ENCODE peak calls at places on chromosomes 2 and 18, in ten cellular contexts. C, D, Y, T, S, Z, N, A, E and P are unnamed samples.

GRCh38 chr18:56096861-56097260 is 508.9 kb upstream of the TCF4 start:
- DNase-seq in C (no peak), D (no peak), Y (no peak), T (no peak), S (no peak), Z (no peak), N (no peak), A (no peak), E (no peak), P (no peak)

GRCh38 chr18:12064086-12064763 is 29.4 kb upstream of the ANKRD62 start:
- DNase-seq in C (no peak), D (no peak), Y (no peak), T (no peak), S (no peak), Z (no peak), N (no peak), A (no peak), E (no peak), P (no peak)

GRCh38 chr2:147424766-147425165 is 420.1 kb upstream of the ACVR2A start:
- DNase-seq in C (no peak), D (no peak), Y (no peak), T (peak), S (no peak), Z (no peak), N (no peak), A (no peak), E (no peak), P (no peak)

GRCh38 chr2:74566423-74567085 is 12.0 kb downstream of the DOK1 start:
- DNase-seq in C (no peak), D (no peak), Y (peak), T (peak), S (no peak), Z (no peak), N (peak), A (no peak), E (no peak), P (no peak)

GRCh38 chr2:46950314-46950713 is 34.7 kb upstream of the MCFD2 start:
- DNase-seq in C (no peak), D (no peak), Y (no peak), T (peak), S (no peak), Z (no peak), N (no peak), A (no peak), E (no peak), P (no peak)

GRCh38 chr2:217256261-217256660 is 396.4 kb upstream of the TNP1 start:
- DNase-seq in C (no peak), D (no peak), Y (peak), T (peak), S (no peak), Z (no peak), N (peak), A (no peak), E (no peak), P (no peak)

GRCh38 chr2:8753609-8754008 is 71.8 kb downstream of the ID2 start:
- DNase-seq in C (no peak), D (no peak), Y (no peak), T (no peak), S (no peak), Z (no peak), N (peak), A (no peak), E (no peak), P (no peak)

GRCh38 chr2:96762529-96763253 is 2.0 kb downstream of the CNNM4 start:
- DNase-seq in C (no peak), D (no peak), Y (no peak), T (peak), S (no peak), Z (no peak), N (no peak), A (no peak), E (no peak), P (no peak)

GRCh38 chr2:199554026-199554425 is 96.3 kb upstream of the SATB2 start:
- DNase-seq in C (no peak), D (no peak), Y (no peak), T (no peak), S (no peak), Z (no peak), N (no peak), A (no peak), E (no peak), P (no peak)

GRCh38 chr2:43464546-43464945 is 131.3 kb downstream of the THADA start:
- DNase-seq in C (peak), D (no peak), Y (peak), T (peak), S (peak), Z (peak), N (peak), A (no peak), E (no peak), P (no peak)

GRCh38 chr18:79687806-79688205 is 8.2 kb downstream of the CTDP1 start:
- DNase-seq in C (peak), D (no peak), Y (peak), T (peak), S (no peak), Z (no peak), N (no peak), A (no peak), E (no peak), P (no peak)

GRCh38 chr18:7760967-7761946 is 194.1 kb downstream of the PTPRM start:
- DNase-seq in C (no peak), D (no peak), Y (no peak), T (peak), S (no peak), Z (no peak), N (peak), A (no peak), E (no peak), P (no peak)

GRCh38 chr2:9165625-9166024 is 41.0 kb upstream of the ASAP2 start:
- DNase-seq in C (no peak), D (no peak), Y (peak), T (peak), S (peak), Z (no peak), N (no peak), A (no peak), E (no peak), P (no peak)

GRCh38 chr2:23385748-23386421 is 906 bp downstream of the KLHL29 start:
- DNase-seq in C (peak), D (peak), Y (peak), T (peak), S (peak), Z (peak), N (peak), A (peak), E (peak), P (no peak)

GRCh38 chr2:168500516-168500915 is 44.4 kb downstream of the CERS6 start:
- DNase-seq in C (no peak), D (no peak), Y (peak), T (no peak), S (no peak), Z (no peak), N (no peak), A (no peak), E (no peak), P (no peak)

GRCh38 chr18:45726603-45727002 is 2.6 kb downstream of the SLC14A1 start:
- DNase-seq in C (no peak), D (no peak), Y (no peak), T (no peak), S (no peak), Z (no peak), N (no peak), A (no peak), E (no peak), P (no peak)

GRCh38 chr18:58337688-58338087 is 291.2 kb downstream of the ALPK2 start:
- DNase-seq in C (no peak), D (no peak), Y (no peak), T (no peak), S (no peak), Z (no peak), N (no peak), A (no peak), E (peak), P (no peak)

GRCh38 chr2:233424028-233424951 is 70.0 kb downstream of the DGKD start:
- DNase-seq in C (peak), D (no peak), Y (no peak), T (no peak), S (peak), Z (peak), N (no peak), A (peak), E (peak), P (no peak)

GRCh38 chr2:27291865-27292264 is 9.6 kb downstream of the TRIM54 start:
- DNase-seq in C (no peak), D (peak), Y (no peak), T (no peak), S (no peak), Z (no peak), N (no peak), A (no peak), E (no peak), P (no peak)

GRCh38 chr2:216328347-216328746 is 43.9 kb downstream of the MARCHF4 start:
- DNase-seq in C (no peak), D (peak), Y (no peak), T (peak), S (no peak), Z (no peak), N (no peak), A (no peak), E (no peak), P (no peak)

GRCh38 chr2:23541453-23542334 is 156.7 kb downstream of the KLHL29 start:
- DNase-seq in C (no peak), D (peak), Y (peak), T (peak), S (no peak), Z (no peak), N (peak), A (no peak), E (no peak), P (no peak)

GRCh38 chr2:239264838-239265651 is 135.8 kb downstream of the HDAC4 start:
- DNase-seq in C (no peak), D (peak), Y (peak), T (peak), S (no peak), Z (peak), N (peak), A (peak), E (no peak), P (no peak)

GRCh38 chr2:31319391-31320175 is 85.6 kb downstream of the EHD3 start:
- DNase-seq in C (no peak), D (no peak), Y (peak), T (peak), S (no peak), Z (no peak), N (peak), A (no peak), E (no peak), P (no peak)

GRCh38 chr2:158781562-158781961 is 13.6 kb upstream of the DAPL1 start:
- DNase-seq in C (no peak), D (peak), Y (peak), T (peak), S (no peak), Z (no peak), N (peak), A (no peak), E (no peak), P (no peak)

GRCh38 chr2:88813612-88814011 is 122.1 kb downstream of the RPIA start:
- DNase-seq in C (no peak), D (no peak), Y (no peak), T (no peak), S (no peak), Z (no peak), N (no peak), A (no peak), E (no peak), P (peak)

GRCh38 chr2:186309901-186310300 is 176.2 kb upstream of the ZC3H15 start:
- DNase-seq in C (no peak), D (no peak), Y (peak), T (no peak), S (no peak), Z (no peak), N (peak), A (no peak), E (no peak), P (no peak)

GRCh38 chr2:216857131-216857550 is 2.7 kb downstream of the TNP1 start:
- DNase-seq in C (no peak), D (no peak), Y (peak), T (peak), S (no peak), Z (no peak), N (no peak), A (no peak), E (no peak), P (no peak)

GRCh38 chr2:33770023-33770422 is 170.9 kb upstream of the FAM98A start:
- DNase-seq in C (no peak), D (no peak), Y (no peak), T (no peak), S (no peak), Z (no peak), N (no peak), A (no peak), E (no peak), P (no peak)

GRCh38 chr18:58028109-58028784 is 15.8 kb upstream of the NEDD4L start:
- DNase-seq in C (no peak), D (no peak), Y (no peak), T (no peak), S (no peak), Z (no peak), N (no peak), A (no peak), E (no peak), P (no peak)

GRCh38 chr2:169573974-169574299 is 272 bp upstream of the FASTKD1 start:
- DNase-seq in C (no peak), D (no peak), Y (no peak), T (no peak), S (no peak), Z (no peak), N (no peak), A (no peak), E (no peak), P (no peak)

GRCh38 chr18:24731981-24732380 is 271.5 kb downstream of the HRH4 start:
- DNase-seq in C (no peak), D (no peak), Y (no peak), T (peak), S (no peak), Z (no peak), N (no peak), A (no peak), E (no peak), P (no peak)

GRCh38 chr2:240570531-240571313 is 2.4 kb downstream of the RNPEPL1 start:
- DNase-seq in C (peak), D (no peak), Y (no peak), T (no peak), S (no peak), Z (peak), N (no peak), A (peak), E (peak), P (no peak)

GRCh38 chr18:29157057-29157780 is 980.3 kb upstream of the CDH2 start:
- DNase-seq in C (no peak), D (peak), Y (no peak), T (no peak), S (no peak), Z (no peak), N (no peak), A (no peak), E (no peak), P (no peak)

GRCh38 chr2:96537734-96538486 is 1.4 kb downstream of the ARID5A start:
- DNase-seq in C (peak), D (no peak), Y (no peak), T (peak), S (peak), Z (peak), N (no peak), A (peak), E (no peak), P (no peak)

GRCh38 chr2:9207641-9208301 is 1.2 kb downstream of the ASAP2 start:
- DNase-seq in C (no peak), D (peak), Y (no peak), T (peak), S (no peak), Z (peak), N (peak), A (peak), E (no peak), P (no peak)

DNA sequence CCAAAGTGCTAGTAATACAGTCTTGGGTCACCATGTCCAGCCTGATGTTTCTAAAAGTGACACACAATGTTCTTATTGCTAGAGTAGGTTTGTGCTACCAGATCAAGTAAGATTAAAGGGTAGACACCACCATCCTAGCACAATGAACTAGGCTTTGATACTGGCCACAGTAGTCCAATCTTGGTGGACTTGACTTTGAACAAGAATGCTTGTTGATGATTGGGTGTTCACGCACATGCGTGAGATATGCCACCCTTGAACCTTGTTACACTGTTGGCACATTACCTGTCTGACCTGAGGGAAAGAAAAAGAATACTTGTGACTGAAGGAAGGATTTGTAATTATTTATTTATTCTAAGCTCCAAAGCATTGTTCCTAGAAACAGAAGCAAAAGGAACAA is 72.1 kb upstream of the EMILIN2 start:
- DNase-seq in C (no peak), D (no peak), Y (no peak), T (no peak), S (no peak), Z (no peak), N (no peak), A (no peak), E (no peak), P (no peak)
- H3K4me3 ChIP-seq in C (no peak), D (no peak), Y (no peak), T (no peak), S (no peak), Z (no peak), N (no peak), A (no peak), E (no peak), P (no peak)

DNA sequence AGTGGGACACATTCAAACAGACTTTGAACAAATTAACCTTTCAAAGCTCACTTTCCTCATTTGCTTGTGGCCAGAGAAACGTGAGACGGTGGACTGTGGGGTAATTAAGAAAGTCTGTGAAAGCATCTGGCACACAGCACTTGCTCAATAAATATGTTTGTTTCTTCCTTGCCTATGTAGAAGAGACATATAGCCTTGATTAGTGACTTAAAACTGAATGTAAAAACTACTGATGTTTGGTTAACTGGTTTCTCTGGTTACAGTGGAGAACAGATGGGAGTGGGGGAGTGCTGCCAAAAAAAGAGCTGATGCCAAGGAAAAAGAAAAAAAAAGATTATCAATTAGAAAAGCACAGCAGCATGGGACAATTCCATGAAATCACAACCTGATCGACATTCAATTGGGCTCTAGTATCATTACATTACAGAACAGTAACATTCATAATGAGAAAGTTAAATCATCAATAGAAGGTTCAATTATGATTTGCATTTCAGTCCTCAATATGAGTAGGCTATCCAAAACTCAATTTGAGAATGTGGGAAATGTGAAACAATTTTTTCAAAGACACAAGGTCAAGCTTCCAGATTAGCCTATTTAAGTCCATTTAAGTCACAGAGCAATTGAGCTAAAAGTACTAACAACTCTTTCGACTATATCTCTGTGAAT is 14.7 kb downstream of the CUL3 start:
- DNase-seq in C (no peak), D (no peak), Y (peak), T (peak), S (peak), Z (no peak), N (peak), A (no peak), E (peak), P (no peak)
- H3K4me3 ChIP-seq in C (no peak), D (no peak), Y (no peak), T (no peak), S (no peak), Z (no peak), N (peak), A (no peak), E (no peak), P (no peak)

DNA sequence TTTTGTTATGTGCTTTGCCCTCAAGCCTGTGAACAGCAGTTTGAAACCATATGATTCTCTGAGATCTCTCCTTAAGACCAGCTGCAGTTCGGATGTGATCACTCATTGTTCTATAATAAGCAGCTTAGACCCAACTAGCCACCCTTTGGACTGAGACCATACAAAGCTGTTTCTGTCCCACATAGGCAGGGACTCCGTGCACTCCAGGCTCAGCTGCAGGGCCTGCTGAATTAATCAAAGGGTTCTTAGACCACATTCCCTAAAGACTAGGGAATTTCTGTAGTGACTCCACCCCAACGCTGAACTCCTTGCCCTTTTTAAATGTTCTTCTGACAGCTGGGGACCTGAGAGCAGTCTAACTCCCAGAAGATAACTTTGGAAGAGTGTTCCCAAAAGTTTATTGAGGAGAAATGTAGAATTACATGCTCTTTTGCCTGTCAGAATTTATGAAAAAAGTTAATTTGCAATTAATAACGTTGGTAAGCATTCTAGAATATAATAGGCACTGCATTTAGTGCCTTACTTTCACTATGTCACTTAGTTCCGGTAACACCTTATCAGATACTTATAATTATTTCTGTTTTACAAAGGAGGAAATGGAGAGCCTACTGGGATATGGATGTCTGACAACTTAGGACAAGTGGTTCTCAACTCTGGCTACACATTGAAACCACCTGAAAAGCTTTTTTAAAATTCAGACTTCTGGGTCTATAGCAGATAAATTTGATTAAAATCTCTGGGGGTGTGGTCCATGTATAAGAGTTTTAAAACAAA is 42.3 kb downstream of the GULP1 start:
- DNase-seq in C (no peak), D (no peak), Y (peak), T (no peak), S (peak), Z (peak), N (no peak), A (no peak), E (peak), P (no peak)
- H3K4me3 ChIP-seq in C (no peak), D (no peak), Y (no peak), T (no peak), S (peak), Z (peak), N (peak), A (no peak), E (peak), P (no peak)

DNA sequence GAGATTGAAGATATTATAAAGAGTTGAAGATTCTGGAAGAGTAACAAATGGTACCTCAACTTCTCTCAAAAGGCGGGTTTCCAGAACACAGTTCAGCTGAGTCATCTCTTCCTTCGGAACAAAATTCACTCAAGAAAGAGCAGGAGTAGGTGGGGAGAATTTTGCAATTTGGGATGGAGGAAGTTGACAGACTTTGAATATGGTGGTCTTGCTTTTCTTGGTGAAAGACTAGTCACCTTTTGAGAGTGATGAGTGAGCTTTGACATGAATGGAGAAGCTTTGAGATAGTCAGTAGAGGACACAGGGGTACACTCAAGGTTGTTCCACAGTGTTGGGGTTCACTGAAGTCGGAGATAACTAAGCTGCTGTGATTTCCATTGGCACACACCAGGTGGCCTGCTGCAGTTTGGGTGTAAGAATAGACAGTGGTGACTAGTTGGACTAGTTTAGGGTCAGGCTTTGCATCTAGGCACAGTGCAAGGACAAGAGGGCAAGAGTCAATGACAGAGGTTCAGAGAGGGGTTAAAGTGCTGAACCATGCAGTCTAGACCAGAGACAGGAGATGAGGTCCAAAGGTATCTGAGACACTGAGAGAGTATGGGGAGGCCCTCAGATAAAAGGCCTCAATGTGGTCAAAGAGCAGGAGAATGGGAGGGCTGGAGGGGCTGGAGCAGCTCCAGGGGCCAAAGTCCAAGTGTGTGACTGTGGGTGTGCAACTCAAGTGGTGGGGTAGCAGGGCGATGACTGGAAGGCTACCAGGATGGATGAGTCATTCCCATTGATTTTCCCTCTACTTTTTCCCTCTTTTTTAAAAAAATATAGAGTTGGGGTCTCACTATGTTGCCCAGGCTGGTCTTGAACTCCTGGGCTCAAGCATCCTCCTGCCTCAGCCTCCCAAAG is 7.7 kb downstream of the CCL20 start:
- DNase-seq in C (no peak), D (no peak), Y (no peak), T (no peak), S (no peak), Z (no peak), N (no peak), A (peak), E (no peak), P (no peak)
- H3K4me3 ChIP-seq in C (no peak), D (no peak), Y (no peak), T (no peak), S (no peak), Z (no peak), N (no peak), A (no peak), E (no peak), P (no peak)